ENCODE peak calls at places on chromosomes 7 and 10, in ten cellular contexts. S is foreskin fibroblast, L is coronary artery, D is SK-N-SH, J is NT2/D1, Y is Peyer's patch, R is WERI-Rb-1, T is fibroblast of lung, K is fibroblast of pulmonary artery, A is choroid plexus epithelial cell. U is an unnamed sample.

GRCh38 chr10:14184841-14185500 is 145.8 kb downstream of the FRMD4A start:
- DNase-seq in S (no peak), L (no peak), D (no peak), J (no peak), Y (peak), R (no peak), T (peak), K (no peak), A (peak), U (no peak)

GRCh38 chr10:75247797-75248196 is 12.0 kb upstream of the COMTD1 start:
- DNase-seq in S (no peak), L (no peak), D (no peak), J (no peak), Y (peak), R (no peak), T (no peak), K (no peak), A (no peak), U (no peak)

GRCh38 chr7:78677391-78677790 is 776.1 kb downstream of the MAGI2 start:
- DNase-seq in S (peak), L (no peak), D (no peak), J (no peak), Y (no peak), R (no peak), T (peak), K (no peak), A (no peak), U (no peak)

GRCh38 chr7:155959894-155960293 is 147.6 kb upstream of the SHH start:
- DNase-seq in S (no peak), L (peak), D (no peak), J (no peak), Y (peak), R (no peak), T (peak), K (no peak), A (no peak), U (no peak)

GRCh38 chr7:35729061-35729783 is 34.3 kb upstream of the HERPUD2 start:
- DNase-seq in S (no peak), L (no peak), D (no peak), J (no peak), Y (peak), R (no peak), T (no peak), K (no peak), A (no peak), U (no peak)

GRCh38 chr10:113058175-113058961 is 108.3 kb downstream of the TCF7L2 start:
- DNase-seq in S (peak), L (no peak), D (peak), J (no peak), Y (no peak), R (peak), T (peak), K (peak), A (peak), U (no peak)

GRCh38 chr10:7986851-7987250 is 67.6 kb upstream of the GATA3 start:
- DNase-seq in S (peak), L (no peak), D (no peak), J (no peak), Y (no peak), R (no peak), T (peak), K (no peak), A (peak), U (no peak)

GRCh38 chr10:60534791-60535389 is 145.2 kb upstream of the ANK3 start:
- DNase-seq in S (no peak), L (no peak), D (no peak), J (no peak), Y (no peak), R (no peak), T (no peak), K (no peak), A (no peak), U (no peak)

GRCh38 chr7:33065981-33066380 is 3.4 kb upstream of the NT5C3A start:
- DNase-seq in S (no peak), L (no peak), D (no peak), J (no peak), Y (no peak), R (no peak), T (no peak), K (no peak), A (no peak), U (no peak)

GRCh38 chr10:22666287-22667092 is 47.9 kb downstream of the PIP4K2A start:
- DNase-seq in S (no peak), L (no peak), D (no peak), J (no peak), Y (peak), R (no peak), T (peak), K (peak), A (peak), U (no peak)

GRCh38 chr10:131310904-131311660 is 439 bp downstream of the TCERG1L start:
- DNase-seq in S (no peak), L (no peak), D (no peak), J (no peak), Y (no peak), R (peak), T (no peak), K (no peak), A (no peak), U (no peak)
- H3K4me3 ChIP-seq in S (no peak), L (peak), D (peak), J (peak), Y (no peak), R (peak), T (no peak), K (no peak), A (no peak), U (no peak)

GRCh38 chr10:32954080-32954479 is 4.0 kb downstream of the ITGB1 start:
- DNase-seq in S (no peak), L (no peak), D (no peak), J (no peak), Y (no peak), R (no peak), T (no peak), K (no peak), A (no peak), U (no peak)
- H3K4me3 ChIP-seq in S (peak), L (peak), D (no peak), J (no peak), Y (no peak), R (no peak), T (peak), K (peak), A (peak), U (peak)

GRCh38 chr7:159010951-159011820 is 133.5 kb downstream of the VIPR2 start:
- DNase-seq in S (no peak), L (no peak), D (no peak), J (no peak), Y (no peak), R (no peak), T (no peak), K (no peak), A (no peak), U (no peak)

GRCh38 chr7:159012353-159013069 is 132.2 kb downstream of the VIPR2 start:
- DNase-seq in S (no peak), L (peak), D (no peak), J (no peak), Y (peak), R (no peak), T (no peak), K (no peak), A (peak), U (no peak)

GRCh38 chr7:159009951-159010350 is 134.7 kb downstream of the VIPR2 start:
- DNase-seq in S (no peak), L (no peak), D (no peak), J (no peak), Y (no peak), R (no peak), T (no peak), K (no peak), A (no peak), U (no peak)

GRCh38 chr7:159008417-159008816 is 136.2 kb downstream of the VIPR2 start:
- DNase-seq in S (no peak), L (no peak), D (no peak), J (no peak), Y (no peak), R (no peak), T (no peak), K (no peak), A (no peak), U (no peak)

DNA sequence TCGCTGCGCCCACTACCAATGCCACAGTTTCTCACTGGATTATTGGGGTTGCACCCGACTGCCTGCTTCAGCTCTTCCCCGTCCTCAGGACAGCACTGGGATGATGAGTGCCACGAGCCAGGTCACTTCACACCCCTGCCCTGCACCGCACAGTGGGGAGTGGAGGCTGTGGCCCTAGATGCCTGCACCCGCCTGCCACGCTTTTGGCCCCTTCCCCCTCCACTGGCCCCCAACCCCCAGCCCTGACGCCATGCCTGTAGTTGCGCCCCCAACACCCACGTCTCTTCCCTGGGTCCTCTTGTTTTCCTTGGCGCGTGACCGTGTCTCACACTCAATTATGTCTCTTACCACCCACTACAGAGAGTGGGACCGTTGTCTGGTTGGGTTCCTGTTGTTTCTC is 134.3 kb downstream of the VIPR2 start:
- DNase-seq in S (no peak), L (no peak), D (no peak), J (no peak), Y (no peak), R (no peak), T (no peak), K (no peak), A (no peak), U (no peak)
- H3K4me3 ChIP-seq in S (no peak), L (no peak), D (no peak), J (no peak), Y (no peak), R (no peak), T (no peak), K (no peak), A (no peak), U (no peak)

DNA sequence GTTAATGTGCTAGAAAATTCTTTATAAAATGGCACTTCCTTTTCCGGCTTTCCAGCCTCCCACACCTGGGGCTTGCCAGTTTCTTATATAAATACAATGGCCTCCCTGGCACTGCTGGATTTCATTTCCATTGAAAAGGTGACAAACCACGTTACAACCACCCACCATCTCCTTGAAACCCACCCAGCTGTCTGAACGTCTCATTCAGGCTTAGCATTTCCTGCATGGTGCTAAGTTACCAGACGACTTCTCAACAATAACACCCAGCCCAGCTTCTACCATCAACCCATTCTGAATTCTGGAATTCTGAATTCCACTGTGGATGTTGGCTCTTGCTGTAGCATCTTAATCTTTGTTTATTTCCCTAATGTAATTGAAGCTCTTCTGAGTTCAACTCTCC is 499.8 kb upstream of the CELF2 start:
- DNase-seq in S (no peak), L (no peak), D (no peak), J (no peak), Y (no peak), R (no peak), T (no peak), K (no peak), A (no peak), U (no peak)
- H3K4me3 ChIP-seq in S (no peak), L (no peak), D (no peak), J (no peak), Y (no peak), R (no peak), T (no peak), K (no peak), A (no peak), U (no peak)

GRCh38 chr10:49187044-49187484 is 1.1 kb downstream of the TMEM273 start:
- DNase-seq in S (no peak), L (peak), D (no peak), J (no peak), Y (peak), R (no peak), T (no peak), K (no peak), A (no peak), U (no peak)
- H3K4me3 ChIP-seq in S (no peak), L (peak), D (no peak), J (no peak), Y (peak), R (no peak), T (no peak), K (no peak), A (no peak), U (peak)

GRCh38 chr10:98449287-98449686 is 2.6 kb upstream of the HPS1 start:
- DNase-seq in S (no peak), L (no peak), D (no peak), J (no peak), Y (no peak), R (no peak), T (no peak), K (no peak), A (no peak), U (no peak)
- H3K4me3 ChIP-seq in S (no peak), L (no peak), D (no peak), J (no peak), Y (no peak), R (no peak), T (no peak), K (no peak), A (no peak), U (no peak)

GRCh38 chr10:103226011-103226410 is 19.7 kb upstream of the RPEL1 start:
- DNase-seq in S (peak), L (no peak), D (no peak), J (no peak), Y (no peak), R (no peak), T (no peak), K (no peak), A (no peak), U (no peak)

GRCh38 chr10:103235775-103236174 is 9.9 kb upstream of the RPEL1 start:
- DNase-seq in S (no peak), L (no peak), D (no peak), J (no peak), Y (no peak), R (no peak), T (no peak), K (no peak), A (no peak), U (no peak)

GRCh38 chr10:103232772-103233488 is 12.8 kb upstream of the RPEL1 start:
- DNase-seq in S (peak), L (no peak), D (no peak), J (no peak), Y (no peak), R (peak), T (peak), K (peak), A (peak), U (no peak)

GRCh38 chr10:103227416-103227815 is 18.3 kb upstream of the RPEL1 start:
- DNase-seq in S (no peak), L (no peak), D (no peak), J (no peak), Y (no peak), R (no peak), T (peak), K (no peak), A (no peak), U (no peak)

DNA sequence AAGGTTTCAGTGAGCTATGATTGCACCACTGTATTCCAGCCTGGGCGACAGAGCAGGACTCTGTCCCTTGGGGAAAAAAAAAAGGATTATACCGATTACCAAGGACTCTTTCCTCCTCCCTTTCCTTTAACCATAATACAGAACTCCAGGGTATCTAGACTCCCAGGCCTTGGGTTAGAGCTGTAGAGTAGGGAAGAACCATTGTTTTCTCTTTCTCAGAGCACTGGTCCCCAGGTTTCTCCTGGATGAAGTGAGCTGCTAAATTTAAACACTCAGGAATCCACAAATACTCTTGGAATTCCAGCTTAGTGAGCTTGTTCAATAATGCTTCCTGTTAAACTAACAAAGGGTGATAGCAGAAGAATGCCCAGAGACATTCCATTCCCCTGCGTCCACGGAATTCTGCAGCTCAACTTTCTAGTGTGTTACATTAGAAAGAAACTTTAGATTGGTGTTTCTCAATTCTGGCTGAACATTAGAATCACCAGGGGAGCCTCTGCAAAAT is 14.6 kb upstream of the RPEL1 start:
- DNase-seq in S (peak), L (no peak), D (no peak), J (peak), Y (no peak), R (no peak), T (peak), K (peak), A (peak), U (no peak)
- H3K4me3 ChIP-seq in S (no peak), L (no peak), D (no peak), J (no peak), Y (no peak), R (no peak), T (no peak), K (no peak), A (no peak), U (peak)

GRCh38 chr7:131552053-131552452 is 4.4 kb downstream of the PODXL start:
- DNase-seq in S (no peak), L (no peak), D (no peak), J (no peak), Y (no peak), R (no peak), T (no peak), K (no peak), A (no peak), U (no peak)
- H3K4me3 ChIP-seq in S (no peak), L (no peak), D (no peak), J (peak), Y (no peak), R (no peak), T (no peak), K (no peak), A (no peak), U (no peak)